ENCODE peak calls at places on chromosome 5, in five cellular contexts. S is cardiac muscle cell, Z is GM12865, W is Calu3, R is stomach. A is an unnamed sample.
A peak's percentile ranks its signal among the peaks of the same experiment; 100 is the strongest.

GRCh38 chr5:1073239-1074102 is 38.4 kb downstream of the SLC12A7 start:
- DNase-seq in S (no peak), Z (no peak), W (no peak), R (no peak), A (peak; percentile 58)

GRCh38 chr5:138230981-138231589 is 18.0 kb upstream of the CDC23 start:
- DNase-seq in S (peak; percentile 12), Z (no peak), W (peak; percentile 29), R (peak; percentile 50), A (peak; percentile 66)

GRCh38 chr5:103562084-103562452 is 521 bp downstream of the NUDT12 start:
- DNase-seq in S (no peak), Z (no peak), W (no peak), R (no peak), A (no peak)

GRCh38 chr5:69001605-69002004 is 92.2 kb upstream of the SLC30A5 start:
- DNase-seq in S (no peak), Z (no peak), W (no peak), R (no peak), A (no peak)

GRCh38 chr5:78594946-78595921 is 53.3 kb downstream of the LHFPL2 start:
- DNase-seq in S (no peak), Z (peak; percentile 30), W (peak; percentile 71), R (no peak), A (no peak)

GRCh38 chr5:127203818-127204217 is 86.8 kb upstream of the MEGF10 start:
- DNase-seq in S (no peak), Z (no peak), W (peak; percentile 26), R (no peak), A (no peak)

GRCh38 chr5:42870882-42871418 is 59.3 kb upstream of the SELENOP start:
- DNase-seq in S (no peak), Z (no peak), W (no peak), R (no peak), A (no peak)

GRCh38 chr5:88675758-88676636 is 207.0 kb downstream of the MEF2C start:
- DNase-seq in S (peak; percentile 55), Z (peak; percentile 92), W (peak; percentile 88), R (no peak), A (peak; percentile 88)

GRCh38 chr5:180297587-180298282 is 5.9 kb upstream of the MAPK9 start:
- DNase-seq in S (no peak), Z (no peak), W (no peak), R (no peak), A (no peak)

GRCh38 chr5:180299526-180299925 is 7.6 kb upstream of the MAPK9 start:
- DNase-seq in S (no peak), Z (no peak), W (no peak), R (no peak), A (no peak)

GRCh38 chr5:180294401-180294800 is 2.5 kb upstream of the MAPK9 start:
- DNase-seq in S (no peak), Z (no peak), W (no peak), R (no peak), A (no peak)

GRCh38 chr5:180294913-180295555 is 3.2 kb upstream of the MAPK9 start:
- DNase-seq in S (no peak), Z (no peak), W (no peak), R (no peak), A (no peak)

DNA sequence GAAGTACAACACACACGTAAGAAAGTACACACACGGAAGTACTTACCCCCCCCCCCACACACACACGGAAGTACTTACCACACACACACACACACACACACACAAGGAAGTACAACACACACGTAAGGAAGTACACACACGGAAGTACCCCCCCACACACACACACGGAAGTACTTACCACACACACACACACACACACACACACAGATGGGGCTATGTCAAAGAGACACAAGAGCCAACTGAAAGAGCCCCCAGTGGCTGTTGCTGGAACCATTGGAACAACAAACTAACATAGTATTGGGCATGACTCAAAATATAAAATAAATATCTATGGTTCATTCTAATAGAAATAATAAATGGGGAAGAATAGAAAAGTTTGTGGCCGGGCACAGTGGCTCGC is 4.9 kb upstream of the MAPK9 start:
- DNase-seq in S (no peak), Z (peak; percentile 23), W (no peak), R (no peak), A (no peak)
- TF ChIP-seq CTCF in S (peak; percentile 13), Z (no peak), W (no peak), R (no peak), A (no peak)

DNA sequence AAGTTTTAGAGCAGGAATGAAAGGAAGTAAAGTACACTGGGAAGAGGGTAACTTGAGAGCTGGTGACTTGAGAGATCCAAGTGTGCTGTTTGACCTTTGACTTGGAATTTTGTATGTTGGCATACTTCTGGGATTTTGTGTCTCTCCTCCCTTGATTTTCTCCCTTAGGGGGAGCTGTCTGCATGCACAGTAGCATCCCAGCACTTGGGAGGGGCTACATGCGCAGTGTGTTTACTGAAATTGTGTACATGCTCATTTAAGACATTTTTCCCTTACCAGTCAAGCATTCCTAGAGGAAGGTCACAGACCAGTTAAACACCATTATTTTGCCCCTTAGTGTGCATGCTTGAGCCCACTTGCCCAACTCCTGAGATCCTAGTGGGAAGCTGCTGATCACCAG is 120.1 kb downstream of the ZNF622 start:
- DNase-seq in S (no peak), Z (no peak), W (no peak), R (no peak), A (no peak)
- TF ChIP-seq CTCF in S (no peak), Z (no peak), W (no peak), R (no peak), A (no peak)

GRCh38 chr5:123035320-123035949 is 1.1 kb downstream of the PPIC start:
- DNase-seq in S (peak; percentile 64), Z (peak; percentile 41), W (peak; percentile 72), R (peak; percentile 38), A (peak; percentile 53)
- TF ChIP-seq CTCF in S (no peak), Z (no peak), W (no peak), R (no peak), A (no peak)

DNA sequence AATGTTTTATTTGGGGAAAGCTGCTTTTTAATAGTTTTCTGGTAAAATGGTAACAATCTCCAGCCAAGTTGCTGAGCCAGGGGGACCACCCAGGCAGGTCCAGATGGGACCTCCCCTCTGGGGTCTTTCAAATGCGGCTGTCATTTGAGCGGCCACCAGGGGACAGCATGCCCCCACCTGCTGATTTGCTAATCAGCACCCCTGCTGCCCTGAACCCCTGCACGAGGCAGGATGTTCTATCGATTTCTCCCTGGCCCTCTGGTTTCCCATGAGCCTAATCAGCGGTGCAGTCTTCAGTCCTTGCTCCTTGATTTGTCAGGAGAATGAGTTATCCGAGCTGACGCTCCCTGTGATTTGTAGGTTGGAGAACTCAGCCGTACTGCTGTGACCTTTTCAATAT is 247.0 kb downstream of the FSTL4 start:
- DNase-seq in S (peak; percentile 32), Z (no peak), W (peak; percentile 25), R (no peak), A (peak; percentile 77)
- TF ChIP-seq CTCF in S (no peak), Z (peak; percentile 31), W (peak; percentile 51), R (no peak), A (peak; percentile 75)